ENCODE peak calls at places on chromosome 16, in eight cellular contexts. One of them, this sample, is unnamed.

GRCh38 chr16:81181013-81181720 is 57.3 kb upstream of the BCO1 start:
- DNase-seq in astrocyte of the spinal cord: peak; percentile 92
- DNase-seq in neural progenitor cell: peak; percentile 88
- DNase-seq in natural killer cell: no peak
- DNase-seq in GM12865: no peak
- DNase-seq in progenitor cell of endocrine pancreas: peak; percentile 19
- DNase-seq in psoas muscle: peak; percentile 86
- DNase-seq in left lung: no peak
- DNase-seq in this sample: no peak

GRCh38 chr16:83609178-83609577 is 198.6 kb upstream of the HSBP1 start:
- DNase-seq in progenitor cell of endocrine pancreas: no peak
- DNase-seq in astrocyte of the spinal cord: no peak
- DNase-seq in GM12865: no peak
- DNase-seq in natural killer cell: no peak
- DNase-seq in psoas muscle: no peak
- DNase-seq in left lung: no peak
- DNase-seq in neural progenitor cell: no peak
- DNase-seq in this sample: no peak

GRCh38 chr16:28291651-28292626 is at the start of gene SBK1:
- DNase-seq in left lung: peak; percentile 90
- DNase-seq in psoas muscle: peak; percentile 77
- DNase-seq in progenitor cell of endocrine pancreas: peak; percentile 74
- DNase-seq in astrocyte of the spinal cord: peak; percentile 33
- DNase-seq in neural progenitor cell: peak; percentile 95
- DNase-seq in GM12865: peak; percentile 83
- DNase-seq in natural killer cell: peak; percentile 88
- DNase-seq in this sample: peak; percentile 80

GRCh38 chr16:19410435-19411153 is 7.1 kb upstream of the TMC5 start:
- DNase-seq in neural progenitor cell: peak; percentile 82
- DNase-seq in left lung: peak; percentile 86
- DNase-seq in natural killer cell: no peak
- DNase-seq in progenitor cell of endocrine pancreas: peak; percentile 53
- DNase-seq in psoas muscle: no peak
- DNase-seq in astrocyte of the spinal cord: no peak
- DNase-seq in GM12865: peak; percentile 21
- DNase-seq in this sample: peak; percentile 13

GRCh38 chr16:14284930-14285541 is 213.9 kb downstream of the MRTFB start:
- DNase-seq in left lung: no peak
- DNase-seq in psoas muscle: no peak
- DNase-seq in progenitor cell of endocrine pancreas: no peak
- DNase-seq in neural progenitor cell: peak; percentile 86
- DNase-seq in astrocyte of the spinal cord: peak; percentile 79
- DNase-seq in natural killer cell: no peak
- DNase-seq in GM12865: peak; percentile 87
- DNase-seq in this sample: peak; percentile 74

GRCh38 chr16:75250089-75250808 is 1.2 kb downstream of the BCAR1 start:
- DNase-seq in neural progenitor cell: no peak
- DNase-seq in psoas muscle: peak; percentile 41
- DNase-seq in astrocyte of the spinal cord: peak; percentile 27
- DNase-seq in left lung: peak; percentile 84
- DNase-seq in natural killer cell: no peak
- DNase-seq in progenitor cell of endocrine pancreas: no peak
- DNase-seq in GM12865: no peak
- DNase-seq in this sample: no peak

GRCh38 chr16:28845173-28846079 is 722 bp downstream of the TUFM start:
- DNase-seq in left lung: no peak
- DNase-seq in progenitor cell of endocrine pancreas: no peak
- DNase-seq in astrocyte of the spinal cord: peak; percentile 18
- DNase-seq in GM12865: peak; percentile 70
- DNase-seq in natural killer cell: no peak
- DNase-seq in neural progenitor cell: peak; percentile 32
- DNase-seq in psoas muscle: no peak
- DNase-seq in this sample: peak; percentile 68

GRCh38 chr16:67847064-67847861 is at the start of gene CENPT:
- DNase-seq in neural progenitor cell: peak; percentile 22
- DNase-seq in astrocyte of the spinal cord: peak; percentile 61
- DNase-seq in left lung: peak; percentile 91
- DNase-seq in psoas muscle: no peak
- DNase-seq in GM12865: peak; percentile 22
- DNase-seq in natural killer cell: no peak
- DNase-seq in progenitor cell of endocrine pancreas: no peak
- DNase-seq in this sample: peak; percentile 69

GRCh38 chr16:81445143-81445922 is 725 bp downstream of the CMIP start:
- DNase-seq in psoas muscle: peak; percentile 33
- DNase-seq in GM12865: peak; percentile 57
- DNase-seq in left lung: peak; percentile 89
- DNase-seq in neural progenitor cell: peak; percentile 66
- DNase-seq in progenitor cell of endocrine pancreas: peak; percentile 33
- DNase-seq in astrocyte of the spinal cord: peak; percentile 35
- DNase-seq in natural killer cell: peak; percentile 52
- DNase-seq in this sample: peak; percentile 67

DNA sequence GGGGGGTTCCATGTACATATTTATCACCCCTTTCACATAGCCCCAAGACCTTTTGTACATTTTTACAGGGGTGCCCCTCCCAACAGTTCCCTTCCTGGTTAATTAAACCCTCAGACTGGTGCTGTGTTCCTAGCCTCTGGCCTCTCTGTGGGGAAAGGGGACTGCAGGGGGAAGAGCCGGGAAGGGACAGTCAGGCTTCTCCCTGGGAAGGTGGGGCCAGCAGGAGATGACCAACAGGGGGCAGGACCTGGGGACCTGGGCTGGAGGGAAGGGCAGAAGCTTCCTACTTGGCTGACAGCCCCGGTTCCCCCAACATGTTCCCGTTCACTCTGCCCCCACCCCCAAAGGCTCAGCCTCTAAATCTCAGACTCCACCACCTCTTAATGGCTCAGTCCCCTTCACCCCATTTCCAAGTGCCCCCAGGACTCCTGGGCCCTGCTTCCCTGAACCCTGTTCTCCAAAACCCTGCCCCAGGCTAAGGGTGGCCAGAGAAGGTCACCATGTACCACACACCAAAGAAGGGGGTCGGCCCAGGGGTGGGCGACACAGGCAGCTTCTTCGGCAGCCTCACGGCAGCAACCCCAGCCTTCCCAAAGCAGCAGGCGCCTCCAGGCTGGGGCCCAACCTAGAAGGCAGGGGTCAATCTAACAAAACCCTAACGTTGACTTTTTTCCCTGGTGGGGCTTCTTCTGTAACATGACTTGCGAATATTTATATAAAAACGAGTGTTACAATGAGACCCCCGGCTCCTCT is 12.0 kb downstream of the FBRS start:
- DNase-seq in psoas muscle: no peak
- DNase-seq in GM12865: no peak
- DNase-seq in neural progenitor cell: no peak
- DNase-seq in progenitor cell of endocrine pancreas: no peak
- DNase-seq in astrocyte of the spinal cord: no peak
- DNase-seq in left lung: no peak
- DNase-seq in natural killer cell: no peak
- DNase-seq in this sample: no peak
- TF ChIP-seq CTCF in psoas muscle: no peak
- TF ChIP-seq CTCF in GM12865: no peak
- TF ChIP-seq CTCF in neural progenitor cell: no peak
- TF ChIP-seq CTCF in progenitor cell of endocrine pancreas: no peak
- TF ChIP-seq CTCF in astrocyte of the spinal cord: peak; percentile 9
- TF ChIP-seq CTCF in left lung: no peak
- TF ChIP-seq CTCF in natural killer cell: no peak
- TF ChIP-seq CTCF in this sample: no peak

GRCh38 chr16:648071-648785 is 937 bp upstream of the WDR90 start:
- DNase-seq in astrocyte of the spinal cord: no peak
- DNase-seq in GM12865: peak; percentile 76
- DNase-seq in psoas muscle: no peak
- DNase-seq in neural progenitor cell: peak; percentile 62
- DNase-seq in progenitor cell of endocrine pancreas: no peak
- DNase-seq in natural killer cell: no peak
- DNase-seq in left lung: no peak
- DNase-seq in this sample: peak; percentile 73

GRCh38 chr16:647173-647902 is 1.8 kb upstream of the WDR90 start:
- DNase-seq in left lung: no peak
- DNase-seq in natural killer cell: no peak
- DNase-seq in astrocyte of the spinal cord: no peak
- DNase-seq in psoas muscle: no peak
- DNase-seq in progenitor cell of endocrine pancreas: no peak
- DNase-seq in GM12865: no peak
- DNase-seq in neural progenitor cell: no peak
- DNase-seq in this sample: no peak

GRCh38 chr16:646679-647172 is 2.4 kb upstream of the WDR90 start:
- DNase-seq in neural progenitor cell: no peak
- DNase-seq in astrocyte of the spinal cord: no peak
- DNase-seq in psoas muscle: no peak
- DNase-seq in progenitor cell of endocrine pancreas: no peak
- DNase-seq in left lung: no peak
- DNase-seq in GM12865: no peak
- DNase-seq in natural killer cell: no peak
- DNase-seq in this sample: no peak

GRCh38 chr16:649646-650045 is 481 bp downstream of the WDR90 start:
- DNase-seq in psoas muscle: no peak
- DNase-seq in neural progenitor cell: no peak
- DNase-seq in GM12865: peak; percentile 49
- DNase-seq in progenitor cell of endocrine pancreas: no peak
- DNase-seq in natural killer cell: no peak
- DNase-seq in astrocyte of the spinal cord: no peak
- DNase-seq in left lung: no peak
- DNase-seq in this sample: peak; percentile 18

GRCh38 chr16:648786-649589 is at the start of gene WDR90:
- DNase-seq in astrocyte of the spinal cord: peak; percentile 88
- DNase-seq in left lung: peak; percentile 98
- DNase-seq in neural progenitor cell: peak; percentile 96
- DNase-seq in progenitor cell of endocrine pancreas: peak; percentile 84
- DNase-seq in natural killer cell: peak; percentile 90
- DNase-seq in GM12865: peak; percentile 94
- DNase-seq in psoas muscle: peak; percentile 94
- DNase-seq in this sample: peak; percentile 95
- TF ChIP-seq CTCF in astrocyte of the spinal cord: no peak
- TF ChIP-seq CTCF in left lung: no peak
- TF ChIP-seq CTCF in neural progenitor cell: no peak
- TF ChIP-seq CTCF in progenitor cell of endocrine pancreas: no peak
- TF ChIP-seq CTCF in natural killer cell: no peak
- TF ChIP-seq CTCF in GM12865: no peak
- TF ChIP-seq CTCF in psoas muscle: no peak
- TF ChIP-seq CTCF in this sample: no peak

DNA sequence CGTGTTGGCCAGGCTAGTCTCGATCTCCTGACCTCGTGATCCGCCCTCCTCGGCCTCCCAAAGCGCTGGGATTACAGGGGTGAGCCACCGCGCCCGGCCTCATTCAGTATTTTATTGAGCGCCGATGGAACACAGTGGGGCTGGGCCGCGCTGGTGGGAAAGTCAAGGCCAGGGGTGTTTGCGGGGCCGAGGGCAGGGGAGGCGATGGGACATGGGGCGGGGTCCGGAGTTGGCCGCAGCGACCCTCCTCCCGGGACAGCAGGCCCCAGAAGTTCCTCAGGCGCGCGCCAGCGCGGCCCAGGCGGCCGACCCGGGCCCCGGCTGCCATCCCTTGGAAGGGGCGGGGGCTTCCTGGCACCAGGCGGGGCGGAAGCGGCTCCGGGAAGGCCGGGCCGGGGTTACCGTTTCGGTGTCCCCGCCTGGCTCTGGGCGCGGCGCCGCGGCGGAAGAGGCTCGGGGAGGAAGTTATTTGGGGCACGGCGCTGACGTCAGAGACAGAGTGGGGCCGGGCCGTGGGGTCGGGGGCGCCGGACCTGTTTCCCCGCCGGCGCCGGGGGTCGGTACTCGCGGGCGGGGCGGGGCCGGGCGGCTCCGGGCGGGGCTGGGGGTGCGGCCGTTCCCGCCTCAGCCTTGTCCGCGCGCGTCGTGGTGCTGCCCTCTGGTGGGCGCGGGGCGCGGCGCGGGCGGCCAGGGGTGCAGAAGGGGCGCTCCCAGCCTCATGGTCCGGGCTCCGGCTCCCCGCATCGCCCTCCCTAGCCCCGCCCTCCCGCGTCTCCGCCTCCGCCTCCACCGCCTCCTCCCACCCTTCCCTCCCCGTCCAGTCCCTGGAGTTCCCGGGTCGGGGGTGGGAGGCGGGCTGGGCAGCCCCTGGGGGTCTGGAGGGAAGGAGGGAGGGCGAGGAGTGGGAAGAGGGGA is 952 bp upstream of the PRSS27 start:
- DNase-seq in astrocyte of the spinal cord: peak; percentile 83
- DNase-seq in progenitor cell of endocrine pancreas: peak; percentile 86
- DNase-seq in neural progenitor cell: peak; percentile 96
- DNase-seq in natural killer cell: peak; percentile 79
- DNase-seq in GM12865: peak; percentile 94
- DNase-seq in psoas muscle: peak; percentile 86
- DNase-seq in left lung: peak; percentile 96
- DNase-seq in this sample: peak; percentile 91
- TF ChIP-seq CTCF in astrocyte of the spinal cord: peak; percentile 59
- TF ChIP-seq CTCF in progenitor cell of endocrine pancreas: peak; percentile 81
- TF ChIP-seq CTCF in neural progenitor cell: peak; percentile 63
- TF ChIP-seq CTCF in natural killer cell: peak; percentile 92
- TF ChIP-seq CTCF in GM12865: peak; percentile 68
- TF ChIP-seq CTCF in psoas muscle: peak; percentile 87
- TF ChIP-seq CTCF in left lung: peak; percentile 65
- TF ChIP-seq CTCF in this sample: peak; percentile 84

GRCh38 chr16:1690810-1691209 is 12.7 kb downstream of the JPT2 start:
- DNase-seq in astrocyte of the spinal cord: no peak
- DNase-seq in progenitor cell of endocrine pancreas: no peak
- DNase-seq in GM12865: no peak
- DNase-seq in left lung: no peak
- DNase-seq in psoas muscle: no peak
- DNase-seq in neural progenitor cell: no peak
- DNase-seq in natural killer cell: no peak
- DNase-seq in this sample: no peak

GRCh38 chr16:1689853-1690252 is 11.8 kb downstream of the JPT2 start:
- DNase-seq in astrocyte of the spinal cord: no peak
- DNase-seq in natural killer cell: no peak
- DNase-seq in left lung: no peak
- DNase-seq in GM12865: no peak
- DNase-seq in neural progenitor cell: no peak
- DNase-seq in progenitor cell of endocrine pancreas: no peak
- DNase-seq in psoas muscle: no peak
- DNase-seq in this sample: no peak

GRCh38 chr16:1691956-1692355 is 13.9 kb downstream of the JPT2 start:
- DNase-seq in psoas muscle: no peak
- DNase-seq in GM12865: no peak
- DNase-seq in neural progenitor cell: no peak
- DNase-seq in natural killer cell: no peak
- DNase-seq in progenitor cell of endocrine pancreas: no peak
- DNase-seq in left lung: no peak
- DNase-seq in astrocyte of the spinal cord: peak; percentile 76
- DNase-seq in this sample: no peak

GRCh38 chr16:1688807-1689560 is 10.9 kb downstream of the JPT2 start:
- DNase-seq in neural progenitor cell: no peak
- DNase-seq in progenitor cell of endocrine pancreas: no peak
- DNase-seq in astrocyte of the spinal cord: peak; percentile 88
- DNase-seq in GM12865: no peak
- DNase-seq in left lung: no peak
- DNase-seq in psoas muscle: no peak
- DNase-seq in natural killer cell: no peak
- DNase-seq in this sample: no peak

DNA sequence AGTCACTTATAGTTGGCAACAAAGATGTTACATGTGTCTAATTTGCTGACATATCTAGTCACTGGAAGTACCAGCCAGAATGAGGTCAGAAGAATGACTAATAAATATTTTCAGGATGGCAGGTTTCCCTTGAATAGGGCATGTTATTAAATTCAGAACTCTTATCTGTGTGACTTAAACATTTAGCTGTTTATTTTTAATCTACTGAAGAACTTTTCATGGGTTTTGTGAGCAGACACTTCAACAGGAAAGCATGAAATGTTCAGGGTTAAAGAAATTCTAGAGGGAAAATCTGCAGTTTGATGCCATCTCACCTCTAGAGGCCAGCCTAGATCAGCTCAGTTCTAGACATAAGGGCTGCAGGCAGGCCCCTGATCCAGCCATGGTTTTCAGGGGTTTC is 13.2 kb downstream of the JPT2 start:
- DNase-seq in natural killer cell: no peak
- DNase-seq in psoas muscle: no peak
- DNase-seq in left lung: no peak
- DNase-seq in progenitor cell of endocrine pancreas: no peak
- DNase-seq in neural progenitor cell: no peak
- DNase-seq in astrocyte of the spinal cord: peak; percentile 36
- DNase-seq in GM12865: no peak
- DNase-seq in this sample: no peak
- TF ChIP-seq CTCF in natural killer cell: no peak
- TF ChIP-seq CTCF in psoas muscle: no peak
- TF ChIP-seq CTCF in left lung: no peak
- TF ChIP-seq CTCF in progenitor cell of endocrine pancreas: no peak
- TF ChIP-seq CTCF in neural progenitor cell: no peak
- TF ChIP-seq CTCF in astrocyte of the spinal cord: peak; percentile 32
- TF ChIP-seq CTCF in GM12865: no peak
- TF ChIP-seq CTCF in this sample: no peak

This sample was measured in activated CD8-positive, alpha-beta T cell treated with anti-CD3 and anti-CD28 coated beads for 36 hours.